ENCODE peak calls at places on chromosome 22, in seven cellular contexts. N is MV-4-11; B is CD4-positive, alpha-beta T cell; X is activated T-helper 1 cell treated with Interleukin-2 at 50 U/mL for 16 hours; R is NCI-H446; I is stimulated activated CD4-positive, alpha-beta T cell treated with anti-CD3 and anti-CD28 coated beads, Interleukin-12 subunit alpha, Interleukin-12 subunit beta, amount 100 ng/mL, for 48 hours; A is fibroblast of villous mesenchyme. L is an unnamed sample.
A peak's percentile ranks its signal among the peaks of the same experiment; 100 is the strongest.

GRCh38 chr22:22141771-22142591 is 102.6 kb upstream of the VPREB1 start:
- DNase-seq in R (no peak), B (no peak), N (no peak), X (no peak), A (no peak), I (no peak), L (no peak)

GRCh38 chr22:47597041-47597440 is 834.6 kb downstream of the TBC1D22A start:
- DNase-seq in I (no peak), R (no peak), A (no peak), X (no peak), B (no peak), N (no peak), L (no peak)

GRCh38 chr22:19855504-19856409 is 1.1 kb upstream of the GNB1L start:
- DNase-seq in R (peak; percentile 68), A (peak; percentile 71), B (no peak), N (peak; percentile 54), X (peak; percentile 25), I (peak; percentile 69), L (peak; percentile 77)

GRCh38 chr22:22815397-22816170 is 72.0 kb upstream of the IGLL5 start:
- DNase-seq in A (no peak), X (no peak), R (no peak), I (no peak), N (peak; percentile 97), B (no peak), L (no peak)

GRCh38 chr22:35684270-35684700 is 33.4 kb upstream of the APOL5 start:
- DNase-seq in N (no peak), I (no peak), B (no peak), X (no peak), R (peak; percentile 33), A (peak; percentile 61), L (no peak)

GRCh38 chr22:47333625-47334024 is 571.2 kb downstream of the TBC1D22A start:
- DNase-seq in X (no peak), I (no peak), R (peak; percentile 84), B (no peak), N (peak; percentile 80), A (peak; percentile 42), L (no peak)

GRCh38 chr22:45226681-45227186 is 14.0 kb downstream of the KIAA0930 start:
- DNase-seq in I (no peak), R (no peak), B (no peak), N (peak; percentile 86), X (no peak), A (no peak), L (no peak)

GRCh38 chr22:38432264-38432663 is 22.7 kb downstream of the KCNJ4 start:
- DNase-seq in R (no peak), I (no peak), N (no peak), B (no peak), X (no peak), A (no peak), L (no peak)

GRCh38 chr22:24559471-24559870 is 3.7 kb downstream of the SNRPD3 start:
- DNase-seq in R (no peak), B (no peak), N (no peak), I (no peak), X (no peak), A (no peak), L (no peak)

GRCh38 chr22:22576244-22576988 is 17.4 kb upstream of the PRAME start:
- DNase-seq in N (peak; percentile 44), X (no peak), A (peak; percentile 53), B (peak; percentile 43), I (no peak), R (peak; percentile 60), L (peak; percentile 65)

GRCh38 chr22:43183496-43184263 is 3.3 kb downstream of the TTLL12 start:
- DNase-seq in X (no peak), N (peak; percentile 81), B (no peak), R (no peak), I (no peak), A (peak; percentile 84), L (no peak)

GRCh38 chr22:30572210-30572609 is 2.3 kb downstream of the GAL3ST1 start:
- DNase-seq in R (no peak), X (no peak), N (no peak), A (no peak), B (no peak), I (no peak), L (no peak)

GRCh38 chr22:26763633-26764295 is 106.4 kb downstream of the MIAT start:
- DNase-seq in X (no peak), I (no peak), N (no peak), A (peak; percentile 69), R (no peak), B (no peak), L (peak; percentile 35)

GRCh38 chr22:26573026-26573662 is 16.8 kb downstream of the TPST2 start:
- DNase-seq in X (no peak), R (no peak), B (no peak), A (peak; percentile 86), N (peak; percentile 98), I (no peak), L (no peak)

GRCh38 chr22:33699176-33699575 is 221.1 kb downstream of the LARGE1 start:
- DNase-seq in R (no peak), B (no peak), X (no peak), A (peak; percentile 12), I (no peak), N (no peak), L (no peak)

GRCh38 chr22:26016916-26017315 is 152.3 kb upstream of the SEZ6L start:
- DNase-seq in X (no peak), R (no peak), I (no peak), B (no peak), A (no peak), N (no peak), L (no peak)

GRCh38 chr22:23389271-23390071 is 190.6 kb downstream of the IGLL1 start:
- DNase-seq in R (no peak), A (no peak), I (no peak), B (no peak), N (no peak), X (no peak), L (no peak)

GRCh38 chr22:24752091-24752623 is 22.4 kb downstream of the PIWIL3 start:
- DNase-seq in X (no peak), A (no peak), R (no peak), B (no peak), I (no peak), N (no peak), L (no peak)

GRCh38 chr22:36022162-36022561 is 6.5 kb downstream of the RBFOX2 start:
- DNase-seq in I (no peak), R (no peak), A (peak; percentile 74), N (no peak), X (no peak), B (no peak), L (no peak)

GRCh38 chr22:19241593-19241906 is 50.0 kb downstream of the CLTCL1 start:
- DNase-seq in R (no peak), B (no peak), X (no peak), N (no peak), I (no peak), A (no peak), L (no peak)

GRCh38 chr22:19035474-19036228 is 86.6 kb downstream of the DGCR2 start:
- DNase-seq in B (peak; percentile 31), X (no peak), A (peak; percentile 5), N (no peak), R (peak; percentile 23), I (no peak), L (no peak)

GRCh38 chr22:39543095-39543494 is 10.5 kb upstream of the RPS19BP1 start:
- DNase-seq in I (no peak), R (no peak), N (no peak), A (peak; percentile 31), X (no peak), B (no peak), L (no peak)

GRCh38 chr22:17845790-17846189 is 71.5 kb upstream of the BID start:
- DNase-seq in X (no peak), I (no peak), N (no peak), B (no peak), A (no peak), R (peak; percentile 22), L (peak; percentile 30)

GRCh38 chr22:41968601-41969000 is 642 bp upstream of the SEPTIN3 start:
- DNase-seq in X (no peak), A (no peak), N (no peak), I (no peak), B (no peak), R (no peak), L (no peak)

GRCh38 chr22:40578171-40578570 is 58.3 kb downstream of the MRTFA start:
- DNase-seq in I (peak; percentile 24), A (no peak), R (no peak), N (no peak), X (no peak), B (no peak), L (no peak)

GRCh38 chr22:44991218-44991617 is 18.6 kb downstream of the PHF21B start:
- DNase-seq in B (no peak), R (no peak), X (no peak), A (no peak), N (no peak), I (no peak), L (no peak)

GRCh38 chr22:33299245-33299956 is 241.2 kb upstream of the SYN3 start:
- DNase-seq in X (no peak), N (peak; percentile 89), I (no peak), B (no peak), A (no peak), R (no peak), L (no peak)

GRCh38 chr22:41777749-41778395 is 22.6 kb upstream of the CCDC134 start:
- DNase-seq in N (peak; percentile 81), A (no peak), X (no peak), I (no peak), R (no peak), B (no peak), L (no peak)

GRCh38 chr22:38578505-38578904 is 8.5 kb upstream of the DMC1 start:
- DNase-seq in N (peak; percentile 5), I (no peak), A (no peak), B (no peak), R (no peak), X (no peak), L (no peak)

GRCh38 chr22:47062126-47062525 is 299.7 kb downstream of the TBC1D22A start:
- DNase-seq in I (no peak), B (peak; percentile 16), X (no peak), N (no peak), R (no peak), A (no peak), L (no peak)

GRCh38 chr22:17980638-17981051 is 43.7 kb downstream of the MICAL3 start:
- DNase-seq in B (peak; percentile 48), A (peak; percentile 83), R (no peak), X (peak; percentile 23), N (peak; percentile 71), I (no peak), L (no peak)

GRCh38 chr22:44440224-44441160 is 57.5 kb downstream of the RTL6 start:
- DNase-seq in B (no peak), A (no peak), R (no peak), I (no peak), N (no peak), X (no peak), L (no peak)

GRCh38 chr22:32967285-32968101 is 90.7 kb downstream of the SYN3 start:
- DNase-seq in A (no peak), X (no peak), N (no peak), R (no peak), I (no peak), B (no peak), L (no peak)

GRCh38 chr22:46071451-46072029 is 78.8 kb upstream of the PPARA start:
- DNase-seq in R (peak; percentile 94), N (peak; percentile 35), A (peak; percentile 96), I (no peak), B (peak; percentile 70), X (no peak), L (peak; percentile 97)

GRCh38 chr22:39661501-39661841 is 90.9 kb downstream of the CACNA1I start:
- DNase-seq in N (no peak), R (no peak), X (no peak), B (no peak), A (no peak), I (no peak), L (no peak)

GRCh38 chr22:35893698-35894097 is 134.9 kb downstream of the RBFOX2 start:
- DNase-seq in B (no peak), I (no peak), N (no peak), R (peak; percentile 11), X (no peak), A (peak; percentile 80), L (peak; percentile 51)

L was measured in ovary.